ENCODE peak calls at places on chromosomes 7 and 10, in eight cellular contexts. I, G, Q, D, P, K, H and V are unnamed samples. For H3K4me1 and H3K36me3, the result is how much of the 10 kb centered on the place peaks cover.

GRCh38 chr10:101295266-101295665 is 58.7 kb upstream of the BTRC start:
- DNase-seq in I (no peak), G (no peak), Q (no peak), D (no peak), P (no peak), K (no peak), H (no peak), V (no peak)

GRCh38 chr7:12089951-12090756 is 120.9 kb upstream of the TMEM106B start:
- DNase-seq in I (no peak), G (no peak), Q (no peak), D (no peak), P (no peak), K (no peak), H (no peak), V (no peak)

GRCh38 chr7:78018541-78019456 is 220.2 kb downstream of the PHTF2 start:
- DNase-seq in I (no peak), G (peak), Q (peak), D (peak), P (peak), K (no peak), H (peak), V (peak)

GRCh38 chr7:102925962-102926825 is 13.4 kb downstream of the LRRC17 start:
- DNase-seq in I (no peak), G (peak), Q (no peak), D (no peak), P (no peak), K (no peak), H (no peak), V (no peak)

GRCh38 chr10:62885656-62886461 is 69.7 kb upstream of the EGR2 start:
- DNase-seq in I (no peak), G (peak), Q (no peak), D (no peak), P (no peak), K (no peak), H (no peak), V (no peak)

GRCh38 chr7:14761506-14762296 is 140.8 kb downstream of the DGKB start:
- DNase-seq in I (peak), G (peak), Q (peak), D (no peak), P (peak), K (no peak), H (no peak), V (no peak)

GRCh38 chr7:26603631-26604030 is 260.8 kb downstream of the SKAP2 start:
- DNase-seq in I (peak), G (no peak), Q (no peak), D (no peak), P (no peak), K (no peak), H (no peak), V (no peak)

GRCh38 chr7:8131694-8132605 is 130.0 kb downstream of the ICA1 start:
- DNase-seq in I (no peak), G (no peak), Q (no peak), D (no peak), P (no peak), K (peak), H (no peak), V (no peak)

GRCh38 chr10:112624546-112625048 is 177.6 kb downstream of the VTI1A start:
- DNase-seq in I (no peak), G (no peak), Q (no peak), D (no peak), P (no peak), K (no peak), H (no peak), V (no peak)

GRCh38 chr7:159071260-159071659 is 73.4 kb downstream of the VIPR2 start:
- DNase-seq in I (no peak), G (no peak), Q (no peak), D (no peak), P (no peak), K (no peak), H (no peak), V (no peak)

GRCh38 chr7:159066816-159067601 is 77.7 kb downstream of the VIPR2 start:
- DNase-seq in I (no peak), G (no peak), Q (no peak), D (no peak), P (no peak), K (no peak), H (no peak), V (no peak)

GRCh38 chr7:159068893-159069448 is 75.7 kb downstream of the VIPR2 start:
- DNase-seq in I (no peak), G (no peak), Q (no peak), D (no peak), P (no peak), K (no peak), H (no peak), V (no peak)

GRCh38 chr7:159067870-159068787 is 76.5 kb downstream of the VIPR2 start:
- DNase-seq in I (peak), G (no peak), Q (peak), D (peak), P (peak), K (no peak), H (no peak), V (no peak)

DNA sequence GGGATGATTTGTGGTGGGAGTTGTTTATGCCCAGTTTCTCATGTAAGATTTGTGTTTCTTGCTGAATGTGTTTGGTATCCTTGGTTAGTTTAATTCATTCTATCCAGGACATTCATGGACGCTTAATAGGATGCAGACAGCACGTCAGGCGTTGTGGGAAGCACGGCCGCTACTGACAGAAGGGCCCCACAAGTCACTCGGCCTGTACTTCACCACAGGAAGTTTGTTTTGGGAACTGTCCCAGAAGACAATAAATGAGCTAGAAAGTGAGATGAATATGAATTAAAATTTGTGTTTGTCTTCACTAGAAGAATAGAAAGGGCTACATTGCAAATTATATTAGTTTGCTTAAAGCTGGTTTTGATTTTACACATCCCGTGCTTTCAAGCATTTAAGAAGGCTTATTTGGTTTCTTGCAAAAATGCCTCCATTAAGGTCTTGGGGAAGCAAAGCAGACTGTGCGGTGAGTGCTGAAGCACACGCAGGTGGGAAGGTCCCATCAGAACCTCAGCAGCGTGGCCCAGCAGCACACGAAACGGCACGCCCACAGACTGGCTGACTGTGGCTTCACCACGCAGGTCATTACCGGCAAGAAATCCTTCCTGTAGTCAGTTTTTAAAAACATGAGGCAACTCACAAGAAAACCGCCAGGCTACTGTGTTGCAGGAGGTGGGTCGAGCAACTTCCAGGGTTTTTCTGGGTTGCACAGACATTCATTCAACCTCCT is 74.1 kb downstream of the VIPR2 start:
- DNase-seq in I (no peak), G (no peak), Q (no peak), D (no peak), P (no peak), K (no peak), H (no peak), V (no peak)
- H3K4me1 ChIP-seq in I (under half), G (under half), Q (under half), D (under half), P (under half), K (under half), H (under half), V (under half)

GRCh38 chr10:21536874-21537273 is 2.8 kb downstream of the MLLT10 start:
- DNase-seq in I (no peak), G (no peak), Q (no peak), D (no peak), P (no peak), K (no peak), H (no peak), V (no peak)
- H3K36me3 ChIP-seq in I (half or more), G (under half), Q (under half), D (under half), P (under half), K (under half), H (half or more), V (half or more)

GRCh38 chr10:127148066-127148932 is 48.1 kb downstream of the INSYN2A start:
- DNase-seq in I (no peak), G (peak), Q (no peak), D (no peak), P (no peak), K (no peak), H (no peak), V (peak)
- H3K4me3 ChIP-seq in I (no peak), G (no peak), Q (no peak), D (no peak), P (no peak), K (no peak), H (no peak), V (no peak)

GRCh38 chr7:150375662-150376521 is 3.2 kb upstream of the ZNF775 start:
- DNase-seq in I (no peak), G (no peak), Q (no peak), D (peak), P (no peak), K (peak), H (no peak), V (no peak)
- H3K4me1 ChIP-seq in I (under half), G (under half), Q (under half), D (under half), P (half or more), K (under half), H (under half), V (under half)

GRCh38 chr7:140519007-140519399 is 39.7 kb upstream of the MKRN1 start:
- DNase-seq in I (peak), G (no peak), Q (no peak), D (no peak), P (no peak), K (no peak), H (no peak), V (no peak)

GRCh38 chr7:140525741-140526140 is 46.4 kb upstream of the MKRN1 start:
- DNase-seq in I (peak), G (no peak), Q (no peak), D (no peak), P (no peak), K (no peak), H (no peak), V (no peak)

GRCh38 chr7:140517546-140518369 is 38.5 kb upstream of the MKRN1 start:
- DNase-seq in I (peak), G (peak), Q (peak), D (peak), P (peak), K (peak), H (peak), V (peak)

GRCh38 chr7:140518370-140519006 is 39.2 kb upstream of the MKRN1 start:
- DNase-seq in I (no peak), G (no peak), Q (no peak), D (no peak), P (no peak), K (no peak), H (no peak), V (no peak)

GRCh38 chr7:140521426-140521825 is 42.1 kb upstream of the MKRN1 start:
- DNase-seq in I (no peak), G (no peak), Q (no peak), D (no peak), P (no peak), K (no peak), H (no peak), V (no peak)
- H3K36me3 ChIP-seq in I (under half), G (under half), Q (under half), D (under half), P (under half), K (under half), H (under half), V (under half)

DNA sequence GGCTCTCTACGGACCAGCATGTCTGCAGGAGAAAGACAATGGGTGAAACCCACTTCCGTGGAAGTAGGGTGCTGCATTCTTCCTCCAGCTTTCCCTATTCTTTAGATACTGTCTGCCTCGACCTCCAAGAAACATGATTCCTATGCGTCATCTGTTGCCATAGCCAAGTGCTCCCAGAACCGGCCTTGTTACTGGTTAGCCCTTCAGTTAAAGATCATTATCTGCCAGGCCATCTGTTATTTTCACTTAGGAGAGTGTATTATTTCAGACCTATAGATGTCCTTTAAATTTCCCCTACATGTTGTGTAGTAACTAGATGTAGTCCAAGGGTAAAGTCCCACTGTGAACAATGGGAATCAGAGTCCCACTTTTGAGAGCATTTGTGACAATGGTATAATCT is 89.0 kb upstream of the KIAA1217 start:
- DNase-seq in I (no peak), G (no peak), Q (no peak), D (no peak), P (no peak), K (no peak), H (no peak), V (no peak)
- H3K4me3 ChIP-seq in I (no peak), G (no peak), Q (no peak), D (no peak), P (no peak), K (no peak), H (no peak), V (no peak)

GRCh38 chr10:71748671-71749191 is 24.6 kb downstream of the VSIR start:
- DNase-seq in I (peak), G (no peak), Q (peak), D (peak), P (peak), K (peak), H (peak), V (no peak)
- H3K4me1 ChIP-seq in I (under half), G (under half), Q (under half), D (under half), P (under half), K (half or more), H (half or more), V (under half)

DNA sequence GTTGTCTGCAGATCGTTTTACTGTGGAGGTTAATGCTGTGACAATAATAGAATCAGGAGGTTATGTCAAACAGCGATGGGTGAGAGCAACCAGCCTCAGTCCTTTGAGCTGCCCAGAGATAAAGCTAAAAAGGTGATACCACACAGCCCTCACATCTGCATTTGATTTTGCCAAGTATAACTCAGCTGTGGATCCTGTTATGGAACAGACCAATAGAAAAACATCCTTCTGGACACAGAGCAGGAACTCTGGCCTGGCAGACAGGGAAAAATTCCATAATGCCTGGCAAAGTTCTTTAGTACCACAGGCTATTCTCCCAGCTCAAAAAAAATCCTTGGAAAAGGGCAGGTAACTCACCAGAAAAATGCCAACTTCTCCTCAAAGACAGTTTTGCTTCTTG is 87.1 kb upstream of the PDLIM1 start:
- DNase-seq in I (no peak), G (no peak), Q (no peak), D (no peak), P (no peak), K (no peak), H (no peak), V (no peak)
- H3K36me3 ChIP-seq in I (under half), G (under half), Q (under half), D (under half), P (under half), K (under half), H (under half), V (under half)